ENCODE peak calls at places on chromosomes 16 and 17, in nine cellular contexts. B is right lobe of liver; R is heart right ventricle; E is A673; D is naive thymus-derived CD4-positive, alpha-beta T cell; V is dorsolateral prefrontal cortex; G is pancreas; T is CD4-positive, alpha-beta memory T cell; K is lower lobe of right lung. N is an unnamed sample. For H3K27me3, the result is how much of the 10 kb centered on the place peaks cover.

GRCh38 chr17:45759761-45760160 is 24.4 kb upstream of the CRHR1 start:
- DNase-seq in B (no peak), R (no peak), E (no peak), D (no peak), V (no peak), G (no peak), T (no peak), K (no peak), N (no peak)

GRCh38 chr16:4733747-4734062 is 366 bp downstream of the ANKS3 start:
- DNase-seq in B (no peak), R (no peak), E (no peak), D (no peak), V (no peak), G (no peak), T (no peak), K (no peak), N (no peak)

GRCh38 chr16:2930236-2930635 is 18.5 kb downstream of the FLYWCH1 start:
- DNase-seq in B (no peak), R (no peak), E (no peak), D (no peak), V (no peak), G (no peak), T (no peak), K (no peak), N (no peak)

GRCh38 chr16:24721830-24722238 is 7.6 kb upstream of the TNRC6A start:
- DNase-seq in B (no peak), R (no peak), E (no peak), D (no peak), V (no peak), G (no peak), T (no peak), K (no peak), N (no peak)

GRCh38 chr16:9155876-9156275 is 64.4 kb downstream of the HAPSTR1 start:
- DNase-seq in B (no peak), R (no peak), E (no peak), D (no peak), V (no peak), G (no peak), T (no peak), K (no peak), N (no peak)

GRCh38 chr16:72372082-72372615 is 200.2 kb upstream of the PMFBP1 start:
- DNase-seq in B (no peak), R (no peak), E (no peak), D (no peak), V (no peak), G (no peak), T (no peak), K (no peak), N (no peak)

GRCh38 chr17:2054262-2054739 is 602 bp upstream of the HIC1 start:
- DNase-seq in B (no peak), R (no peak), E (peak), D (no peak), V (no peak), G (no peak), T (no peak), K (no peak), N (no peak)

GRCh38 chr16:87431926-87432325 is 39.8 kb downstream of the MAP1LC3B start:
- DNase-seq in B (no peak), R (no peak), E (peak), D (no peak), V (no peak), G (no peak), T (no peak), K (no peak), N (no peak)

GRCh38 chr16:80720759-80721470 is 83.5 kb downstream of the CDYL2 start:
- DNase-seq in B (no peak), R (no peak), E (no peak), D (no peak), V (no peak), G (no peak), T (no peak), K (no peak), N (no peak)

GRCh38 chr17:34436607-34437006 is 73.6 kb upstream of the CCL1 start:
- DNase-seq in B (no peak), R (no peak), E (no peak), D (no peak), V (no peak), G (no peak), T (no peak), K (no peak), N (no peak)

GRCh38 chr17:34442387-34443111 is 79.5 kb upstream of the CCL1 start:
- DNase-seq in B (no peak), R (peak), E (no peak), D (no peak), V (no peak), G (no peak), T (no peak), K (no peak), N (no peak)

GRCh38 chr17:34435182-34435928 is 72.3 kb upstream of the CCL1 start:
- DNase-seq in B (no peak), R (no peak), E (no peak), D (no peak), V (no peak), G (no peak), T (no peak), K (no peak), N (no peak)

GRCh38 chr17:34434065-34434464 is 71.0 kb upstream of the CCL1 start:
- DNase-seq in B (no peak), R (no peak), E (no peak), D (no peak), V (no peak), G (no peak), T (no peak), K (no peak), N (no peak)

GRCh38 chr17:34437188-34437587 is 74.2 kb upstream of the CCL1 start:
- DNase-seq in B (no peak), R (no peak), E (no peak), D (no peak), V (no peak), G (no peak), T (no peak), K (no peak), N (no peak)
- H3K4me3 ChIP-seq in B (no peak), R (no peak), E (no peak), D (no peak), V (no peak), G (no peak), T (no peak), K (no peak), N (no peak)

GRCh38 chr17:81271226-81271625 is 23.9 kb downstream of the SLC38A10 start:
- DNase-seq in B (no peak), R (no peak), E (no peak), D (no peak), V (no peak), G (no peak), T (no peak), K (no peak), N (no peak)
- H3K27me3 ChIP-seq in B (under half), R (under half), E (under half), D (under half), V (under half), G (under half), T (under half), K (under half), N (under half)

DNA sequence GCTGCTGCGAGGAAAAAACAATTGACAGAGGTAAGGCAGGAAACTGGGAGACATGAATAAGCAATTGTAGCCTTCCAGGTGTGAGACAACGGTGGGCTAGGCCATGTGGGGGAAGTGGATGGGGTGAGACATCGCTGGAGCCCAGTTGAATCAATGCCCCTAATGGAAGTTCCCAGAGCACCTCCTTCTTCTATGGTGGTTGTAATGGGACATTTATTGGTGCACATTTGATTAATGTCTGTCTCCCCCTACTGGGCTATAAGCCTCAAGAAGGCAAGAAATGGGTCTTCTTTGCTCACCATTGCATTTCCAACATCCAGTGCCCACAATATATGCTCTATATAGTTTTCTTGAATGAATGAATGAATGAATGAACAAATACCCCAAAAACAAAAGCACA is 22.7 kb upstream of the CD300E start:
- DNase-seq in B (no peak), R (no peak), E (peak), D (no peak), V (no peak), G (no peak), T (no peak), K (no peak), N (no peak)
- H3K4me3 ChIP-seq in B (no peak), R (no peak), E (no peak), D (no peak), V (no peak), G (no peak), T (no peak), K (no peak), N (no peak)

GRCh38 chr16:50546125-50546524 is 2.1 kb upstream of the NKD1 start:
- DNase-seq in B (no peak), R (no peak), E (no peak), D (no peak), V (no peak), G (no peak), T (peak), K (no peak), N (no peak)
- H3K27me3 ChIP-seq in B (under half), R (under half), E (half or more), D (under half), V (under half), G (under half), T (under half), K (under half), N (under half)

DNA sequence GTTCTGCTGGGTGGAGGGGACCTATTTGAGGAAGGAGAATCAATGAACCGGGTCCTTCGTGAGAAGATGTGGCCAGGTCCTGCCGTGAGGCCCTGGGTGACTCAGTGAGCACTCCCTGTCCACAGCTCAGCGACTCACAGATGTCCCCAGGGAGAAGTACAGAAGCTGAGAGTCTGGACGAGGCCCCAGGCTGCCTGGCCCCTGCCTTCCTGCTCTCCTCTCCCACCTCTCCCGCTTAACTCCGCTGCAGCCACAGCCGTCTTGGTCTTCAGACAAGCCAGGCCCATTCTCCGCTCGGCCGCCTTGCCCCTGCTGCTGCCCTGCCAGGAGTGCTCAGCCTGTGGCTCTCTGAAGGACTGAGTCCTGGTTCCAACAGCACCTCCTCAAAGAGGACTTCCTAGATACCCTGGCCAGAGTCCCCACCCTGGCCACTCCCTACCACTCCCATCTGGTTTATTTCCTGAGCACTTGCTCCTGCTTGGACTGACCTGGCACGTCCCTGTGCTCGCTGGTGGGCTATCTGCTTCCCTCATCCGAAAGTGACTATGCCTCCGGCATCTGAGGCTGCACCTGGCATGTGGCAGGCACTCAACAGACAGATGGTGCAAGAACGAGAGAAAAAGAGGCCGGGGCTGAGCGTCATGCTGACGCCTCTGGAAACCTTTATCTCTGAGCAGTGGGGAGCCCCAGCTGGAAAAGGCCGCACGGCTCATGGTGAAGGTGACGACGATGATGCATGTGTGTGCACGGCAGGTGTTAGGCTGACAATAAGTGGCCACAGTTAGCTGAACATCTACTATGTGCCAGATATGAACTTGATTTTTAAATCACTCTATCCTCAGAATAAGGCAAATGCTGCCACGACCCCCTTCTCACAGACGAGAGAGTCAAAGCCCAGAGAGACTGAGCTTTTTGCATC is 9.2 kb upstream of the TNFRSF13B start:
- DNase-seq in B (no peak), R (no peak), E (no peak), D (no peak), V (no peak), G (no peak), T (no peak), K (no peak), N (no peak)
- H3K4me3 ChIP-seq in B (no peak), R (no peak), E (no peak), D (no peak), V (no peak), G (no peak), T (no peak), K (no peak), N (no peak)

GRCh38 chr17:81431545-81432482 is 36.6 kb downstream of the BAHCC1 start:
- DNase-seq in B (peak), R (no peak), E (no peak), D (no peak), V (no peak), G (no peak), T (no peak), K (no peak), N (no peak)
- H3K27me3 ChIP-seq in B (under half), R (under half), E (under half), D (under half), V (under half), G (under half), T (under half), K (under half), N (under half)

GRCh38 chr17:82332669-82333278 is 792 bp downstream of the SECTM1 start:
- DNase-seq in B (peak), R (no peak), E (no peak), D (no peak), V (no peak), G (peak), T (peak), K (peak), N (no peak)
- H3K4me3 ChIP-seq in B (peak), R (peak), E (peak), D (peak), V (peak), G (no peak), T (peak), K (peak), N (peak)

DNA sequence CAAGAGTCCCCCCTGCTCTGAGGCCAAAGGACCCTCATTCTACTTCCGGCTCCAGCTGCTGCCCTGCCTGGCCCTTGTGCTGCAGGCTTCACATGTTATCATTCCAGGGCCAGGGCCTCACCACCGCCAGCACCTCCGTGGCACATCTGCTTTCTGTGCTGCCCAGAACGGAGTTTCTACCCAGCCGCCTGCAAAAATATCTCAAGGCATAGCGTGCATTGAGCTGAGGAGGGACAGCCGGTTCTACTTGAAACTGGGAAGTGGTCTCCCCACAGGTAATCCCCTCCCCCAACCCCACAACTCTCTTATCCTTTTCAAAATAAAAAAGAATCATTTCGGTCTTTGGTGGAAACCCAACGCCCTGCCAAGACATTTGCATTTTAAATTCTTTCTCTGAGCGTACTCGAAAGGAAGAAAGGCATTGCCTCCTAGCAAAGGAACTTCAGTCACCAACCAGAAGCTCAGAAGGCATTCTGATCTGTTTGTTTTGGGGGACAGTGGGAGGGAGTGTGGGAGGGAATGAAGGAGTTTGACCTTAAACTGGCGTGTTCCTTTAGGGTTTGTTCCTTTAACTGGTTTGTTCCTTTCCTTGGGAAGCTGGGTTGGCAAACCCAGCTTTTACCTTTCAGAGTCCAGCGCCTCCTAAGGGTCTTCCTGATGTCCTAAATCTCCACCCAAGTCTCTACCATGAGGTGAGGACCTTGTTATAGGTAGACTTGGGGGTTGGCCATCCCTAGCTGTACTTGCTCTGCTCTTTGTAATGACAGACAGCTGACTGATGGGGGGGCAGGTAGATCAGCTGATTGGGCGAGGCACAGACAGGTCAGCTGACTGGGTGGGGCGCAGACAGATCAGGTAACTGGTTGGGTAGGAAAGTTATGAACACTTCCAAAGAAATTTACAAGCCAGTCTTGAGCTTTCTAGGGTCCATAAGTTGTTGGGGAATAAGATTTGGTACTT is 33.4 kb upstream of the PIK3R6 start:
- DNase-seq in B (no peak), R (no peak), E (no peak), D (peak), V (no peak), G (peak), T (no peak), K (no peak), N (no peak)
- H3K27me3 ChIP-seq in B (under half), R (under half), E (under half), D (under half), V (under half), G (under half), T (under half), K (under half), N (under half)

N was measured in NT2/D1.